ENCODE peak calls at places on chromosomes 12 and 14, in four cellular contexts. Y, J, O and R are unnamed samples.

GRCh38 chr12:31944299-31944698 is 14.9 kb upstream of the RESF1 start:
- DNase-seq in J (no peak), O (peak), Y (no peak), R (no peak)

GRCh38 chr12:98582093-98582492 is 11.4 kb upstream of the SLC25A3 start:
- DNase-seq in J (no peak), O (no peak), Y (no peak), R (no peak)

GRCh38 chr12:76091245-76091757 is 6.8 kb upstream of the NAP1L1 start:
- DNase-seq in J (no peak), O (no peak), Y (no peak), R (no peak)

GRCh38 chr12:102407776-102408486 is 72.4 kb downstream of the IGF1 start:
- DNase-seq in O (no peak), Y (no peak), J (no peak), R (no peak)

GRCh38 chr12:80412343-80412953 is 31.6 kb upstream of the PTPRQ start:
- DNase-seq in O (peak), Y (no peak), J (no peak), R (peak)

GRCh38 chr12:124441443-124442190 is 125.8 kb downstream of the NCOR2 start:
- DNase-seq in J (no peak), O (peak), Y (no peak), R (no peak)

GRCh38 chr12:3055712-3056467 is 21.3 kb upstream of the TSPAN9 start:
- DNase-seq in J (no peak), O (no peak), Y (peak), R (no peak)

GRCh38 chr12:110531741-110532333 is 29.7 kb downstream of the RAD9B start:
- DNase-seq in J (no peak), Y (no peak), O (no peak), R (peak)

GRCh38 chr12:130747867-130748740 is 32.0 kb upstream of the RIMBP2 start:
- DNase-seq in J (peak), O (peak), Y (peak), R (peak)

GRCh38 chr12:72432037-72432604 is 160.0 kb downstream of the TRHDE start:
- DNase-seq in O (no peak), J (no peak), Y (no peak), R (no peak)

GRCh38 chr14:105061428-105062047 is 3.7 kb downstream of the GPR132 start:
- DNase-seq in J (no peak), O (no peak), Y (no peak), R (peak)

GRCh38 chr12:66756631-66757030 is 77.8 kb upstream of the GRIP1 start:
- DNase-seq in J (no peak), O (no peak), Y (no peak), R (no peak)

GRCh38 chr14:74863274-74863673 is 12.7 kb downstream of the PROX2 start:
- DNase-seq in Y (peak), O (no peak), J (no peak), R (no peak)

GRCh38 chr12:70154087-70154486 is 89.1 kb upstream of the CNOT2 start:
- DNase-seq in J (no peak), Y (no peak), O (no peak), R (no peak)

GRCh38 chr14:34363733-34364134 is 98.3 kb downstream of the SPTSSA start:
- DNase-seq in O (no peak), J (no peak), Y (no peak), R (no peak)

GRCh38 chr12:3371018-3371417 is 120.0 kb upstream of the PRMT8 start:
- DNase-seq in Y (no peak), O (no peak), J (no peak), R (no peak)

GRCh38 chr14:102209224-102209966 is 69.7 kb downstream of the WDR20 start:
- DNase-seq in O (peak), Y (no peak), J (no peak), R (no peak)

GRCh38 chr14:23023500-23024152 is 11.1 kb downstream of the PSMB5 start:
- DNase-seq in O (no peak), Y (no peak), J (no peak), R (no peak)

GRCh38 chr12:92503977-92504966 is 198.5 kb upstream of the PLEKHG7 start:
- DNase-seq in Y (peak), J (peak), O (no peak), R (no peak)

GRCh38 chr14:73741386-73741875 is 27.2 kb upstream of the PNMA1 start:
- DNase-seq in O (peak), Y (peak), J (peak), R (peak)

GRCh38 chr14:24147761-24148428 is 597 bp downstream of the RNF31 start:
- DNase-seq in Y (no peak), J (no peak), O (no peak), R (no peak)

GRCh38 chr14:100590726-100591452 is 3.7 kb upstream of the BEGAIN start:
- DNase-seq in Y (peak), J (no peak), O (no peak), R (no peak)

GRCh38 chr14:104874110-104874531 is 9.1 kb downstream of the CEP170B start:
- DNase-seq in O (no peak), J (no peak), Y (no peak), R (no peak)

GRCh38 chr12:106442575-106442974 is 85.0 kb downstream of the POLR3B start:
- DNase-seq in O (no peak), J (no peak), Y (no peak), R (no peak)

GRCh38 chr14:73739899-73740685 is 25.9 kb upstream of the PNMA1 start:
- DNase-seq in Y (no peak), O (no peak), J (no peak), R (no peak)

GRCh38 chr14:90519262-90519920 is 122.6 kb downstream of the CALM1 start:
- DNase-seq in O (no peak), Y (no peak), J (no peak), R (no peak)
- TF ChIP-seq CTCF in O (no peak), Y (no peak), J (no peak), R (no peak)

GRCh38 chr14:31029016-31029970 is 3.1 kb upstream of the STRN3 start:
- DNase-seq in O (no peak), J (no peak), Y (no peak), R (no peak)
- TF ChIP-seq CTCF in O (no peak), J (no peak), Y (no peak), R (no peak)

GRCh38 chr14:67133595-67134441 is 55.4 kb upstream of the GARIN2 start:
- DNase-seq in O (no peak), Y (no peak), J (no peak), R (no peak)

DNA sequence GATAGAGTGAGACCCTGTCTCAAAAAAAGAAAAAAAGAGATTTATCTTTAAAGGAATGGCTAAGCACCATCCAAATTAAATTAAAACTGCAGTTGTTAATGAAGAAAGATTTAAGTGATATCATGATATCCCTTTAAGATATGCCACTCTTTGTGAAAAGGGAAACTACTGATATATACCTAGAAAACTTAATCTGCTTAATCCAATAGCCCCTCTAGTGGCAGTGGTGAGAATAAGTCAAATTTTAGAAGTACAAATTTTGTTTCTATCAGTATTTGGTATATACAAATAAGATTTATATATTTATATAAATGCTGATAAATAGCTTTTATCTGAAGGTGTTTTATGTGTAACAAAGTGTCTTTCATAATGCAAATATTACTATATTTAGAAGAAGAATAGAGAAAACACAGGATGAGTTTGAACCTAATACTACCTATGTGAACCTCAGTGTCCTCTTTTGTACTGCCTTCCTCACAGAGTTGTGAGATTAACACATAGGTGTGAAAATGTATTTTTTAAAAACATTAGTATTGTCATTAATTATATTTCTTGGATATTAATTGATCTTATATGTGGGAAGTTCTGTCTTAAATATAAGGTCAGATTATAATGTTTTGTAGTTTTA is 51.4 kb upstream of the GARIN2 start:
- DNase-seq in Y (no peak), O (peak), J (no peak), R (peak)
- TF ChIP-seq CTCF in Y (no peak), O (peak), J (peak), R (no peak)

GRCh38 chr14:49363926-49364751 is 222.0 kb downstream of the RPS29 start:
- DNase-seq in J (no peak), Y (no peak), O (no peak), R (no peak)
- TF ChIP-seq CTCF in J (no peak), Y (no peak), O (no peak), R (no peak)

DNA sequence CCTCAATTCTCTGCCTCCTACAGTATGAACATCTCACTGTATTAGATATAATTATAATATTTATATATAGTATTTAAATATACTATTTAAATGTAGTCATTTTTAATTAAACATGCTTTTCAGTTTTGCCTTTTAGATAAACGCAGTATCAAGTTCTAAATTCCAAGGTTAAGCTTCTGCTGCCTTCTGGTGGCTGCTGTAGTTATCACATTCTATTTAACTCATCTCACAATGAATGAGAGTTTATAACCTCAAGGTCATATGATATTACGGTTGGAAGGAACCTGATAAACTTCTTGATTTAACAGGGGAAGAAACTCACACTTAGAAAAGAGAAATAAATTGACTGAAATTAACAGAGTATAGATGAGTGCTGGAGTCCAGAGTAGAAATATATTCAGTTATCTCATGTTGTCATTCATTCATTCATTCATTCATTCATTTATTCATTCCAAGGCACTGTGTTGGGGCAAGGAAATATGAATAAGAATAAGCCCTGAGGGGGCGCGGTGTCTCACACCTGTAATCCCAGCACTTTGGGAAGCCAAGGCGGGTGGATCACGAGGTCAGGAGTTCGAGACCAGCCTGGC is 31.9 kb downstream of the GUCY2C start:
- DNase-seq in Y (no peak), O (peak), J (no peak), R (peak)
- TF ChIP-seq CTCF in Y (peak), O (peak), J (peak), R (peak)

GRCh38 chr14:37901978-37902377 is 305.7 kb upstream of the SSTR1 start:
- DNase-seq in Y (no peak), J (no peak), O (no peak), R (no peak)

GRCh38 chr14:37900582-37900981 is 305.2 kb downstream of the TTC6 start:
- DNase-seq in J (no peak), O (no peak), Y (no peak), R (no peak)

GRCh38 chr14:37899365-37899764 is 303.9 kb downstream of the TTC6 start:
- DNase-seq in J (no peak), O (no peak), Y (no peak), R (no peak)

GRCh38 chr14:37903561-37904191 is 304.0 kb upstream of the SSTR1 start:
- DNase-seq in Y (no peak), O (peak), J (no peak), R (peak)
- TF ChIP-seq CTCF in Y (peak), O (peak), J (no peak), R (peak)

DNA sequence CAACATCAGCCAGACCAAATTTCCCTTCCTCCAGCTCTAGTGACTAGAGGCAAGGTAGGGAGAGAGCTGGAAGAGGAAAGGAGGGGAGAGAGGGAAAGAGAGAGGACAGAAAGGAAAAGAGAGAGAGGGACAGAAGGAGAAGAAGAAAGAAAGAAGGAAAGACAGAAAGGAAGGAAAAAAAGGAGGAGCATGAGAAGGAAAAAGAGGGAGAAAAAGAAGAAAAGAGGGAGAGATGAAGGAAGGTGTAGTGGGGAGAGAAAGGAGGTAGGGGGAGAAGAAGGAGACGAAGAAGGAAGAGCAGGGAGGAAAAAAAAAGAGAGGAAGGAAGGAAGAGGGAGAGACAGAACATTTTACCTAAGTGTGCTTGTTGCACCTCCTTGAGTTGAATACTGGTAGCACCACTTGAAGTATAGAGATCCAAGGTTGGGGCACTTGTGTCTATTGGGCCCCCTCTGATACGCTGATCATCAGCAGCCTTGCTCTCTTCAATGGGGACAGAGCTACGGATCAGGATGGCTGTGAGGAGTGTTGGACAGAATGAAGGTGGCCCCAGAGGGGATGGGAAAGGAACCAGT is 232.5 kb downstream of the SUDS3 start:
- DNase-seq in J (no peak), O (no peak), Y (no peak), R (no peak)
- TF ChIP-seq CTCF in J (peak), O (no peak), Y (no peak), R (no peak)